ENCODE peak calls at places on chromosomes 12 and 14, in four cellular contexts. One of them, this sample, is unnamed.

GRCh38 chr12:2390133-2390532 is 337.3 kb downstream of the CACNA1C start:
- DNase-seq in IMR-90: no peak
- DNase-seq in adipocyte: no peak
- DNase-seq in hepatocyte: no peak
- DNase-seq in this sample: peak; percentile 8

GRCh38 chr14:89673499-89674225 is 256.6 kb upstream of the FOXN3 start:
- DNase-seq in hepatocyte: peak; percentile 37
- DNase-seq in IMR-90: peak; percentile 66
- DNase-seq in adipocyte: peak; percentile 78
- DNase-seq in this sample: no peak

GRCh38 chr14:23118506-23119361 is at the start of gene CEBPE:
- DNase-seq in hepatocyte: no peak
- DNase-seq in IMR-90: no peak
- DNase-seq in adipocyte: no peak
- DNase-seq in this sample: no peak

GRCh38 chr12:674272-674781 is 11.1 kb upstream of the NINJ2 start:
- DNase-seq in adipocyte: no peak
- DNase-seq in IMR-90: peak; percentile 16
- DNase-seq in hepatocyte: no peak
- DNase-seq in this sample: peak; percentile 38

GRCh38 chr12:132170094-132170636 is 25.9 kb downstream of the NOC4L start:
- DNase-seq in IMR-90: peak; percentile 75
- DNase-seq in hepatocyte: no peak
- DNase-seq in adipocyte: no peak
- DNase-seq in this sample: no peak

GRCh38 chr12:61739925-61740324 is 520.3 kb upstream of the USP15 start:
- DNase-seq in adipocyte: no peak
- DNase-seq in hepatocyte: no peak
- DNase-seq in IMR-90: no peak
- DNase-seq in this sample: no peak

GRCh38 chr12:128818065-128819022 is 5.4 kb downstream of the SLC15A4 start:
- DNase-seq in IMR-90: peak; percentile 43
- DNase-seq in hepatocyte: peak; percentile 34
- DNase-seq in adipocyte: peak; percentile 17
- DNase-seq in this sample: peak; percentile 49

GRCh38 chr12:112480931-112481330 is 62.2 kb downstream of the PTPN11 start:
- DNase-seq in adipocyte: no peak
- DNase-seq in IMR-90: no peak
- DNase-seq in hepatocyte: no peak
- DNase-seq in this sample: no peak

GRCh38 chr14:24032727-24033418 is 18.9 kb upstream of the CARMIL3 start:
- DNase-seq in hepatocyte: no peak
- DNase-seq in adipocyte: peak; percentile 90
- DNase-seq in IMR-90: peak; percentile 79
- DNase-seq in this sample: peak; percentile 96

GRCh38 chr14:46384611-46385010 is 267.0 kb downstream of the RPL10L start:
- DNase-seq in IMR-90: no peak
- DNase-seq in adipocyte: no peak
- DNase-seq in hepatocyte: no peak
- DNase-seq in this sample: no peak

GRCh38 chr14:103045387-103045869 is 11.9 kb downstream of the CDC42BPB start:
- DNase-seq in adipocyte: no peak
- DNase-seq in IMR-90: no peak
- DNase-seq in hepatocyte: no peak
- DNase-seq in this sample: no peak

GRCh38 chr12:96506776-96507175 is 17.4 kb downstream of the CFAP54 start:
- DNase-seq in adipocyte: no peak
- DNase-seq in hepatocyte: no peak
- DNase-seq in IMR-90: no peak
- DNase-seq in this sample: no peak

GRCh38 chr14:97692084-97692483 is 894.9 kb downstream of the VRK1 start:
- DNase-seq in adipocyte: no peak
- DNase-seq in hepatocyte: no peak
- DNase-seq in IMR-90: no peak
- DNase-seq in this sample: no peak

GRCh38 chr14:98937712-98938505 is 334.1 kb downstream of the BCL11B start:
- DNase-seq in IMR-90: no peak
- DNase-seq in hepatocyte: no peak
- DNase-seq in adipocyte: no peak
- DNase-seq in this sample: no peak

GRCh38 chr12:107774349-107775029 is at the start of gene ASCL4:
- DNase-seq in adipocyte: no peak
- DNase-seq in IMR-90: no peak
- DNase-seq in hepatocyte: no peak
- DNase-seq in this sample: no peak

GRCh38 chr12:121060149-121061001 is 21.3 kb upstream of the OASL start:
- DNase-seq in adipocyte: peak; percentile 80
- DNase-seq in hepatocyte: peak; percentile 65
- DNase-seq in IMR-90: peak; percentile 33
- DNase-seq in this sample: peak; percentile 35

GRCh38 chr14:59576332-59577294 is at the start of gene CCDC175:
- DNase-seq in hepatocyte: peak; percentile 96
- DNase-seq in adipocyte: peak; percentile 68
- DNase-seq in IMR-90: peak; percentile 71
- DNase-seq in this sample: peak; percentile 55
- H3K4me3 ChIP-seq in hepatocyte: peak within 1 kb of the TSS; percentile 76
- H3K4me3 ChIP-seq in adipocyte: peak within 1 kb of the TSS; percentile 70
- H3K4me3 ChIP-seq in IMR-90: peak within 1 kb of the TSS; percentile 37
- H3K4me3 ChIP-seq in this sample: peak within 1 kb of the TSS; percentile 28

DNA sequence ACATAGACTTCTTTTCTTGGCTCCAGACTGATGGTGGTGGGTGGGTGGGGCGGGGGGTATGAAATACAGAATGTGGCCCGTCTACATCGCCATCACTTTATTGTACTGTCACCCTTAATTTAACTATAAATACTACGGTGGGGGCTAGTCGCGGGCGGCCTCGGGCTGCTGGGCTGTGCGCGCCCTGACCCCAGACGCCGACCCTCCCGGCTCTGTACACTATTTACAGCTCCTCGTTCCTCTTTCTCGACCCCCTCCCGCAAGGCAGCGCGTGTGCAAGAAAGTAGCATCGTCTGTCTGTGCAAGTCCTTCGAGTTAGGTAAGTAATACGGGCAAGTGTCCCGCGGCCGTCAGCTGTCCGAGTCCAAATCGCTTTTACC is 1.8 kb downstream of the GSC start:
- DNase-seq in hepatocyte: no peak
- DNase-seq in adipocyte: no peak
- DNase-seq in IMR-90: no peak
- DNase-seq in this sample: no peak
- H3K27me3 ChIP-seq in hepatocyte: peaks cover 100% of the 10 kb centered on the region
- H3K27me3 ChIP-seq in adipocyte: no peaks in the 10 kb centered on the region
- H3K27me3 ChIP-seq in IMR-90: peaks cover 70% of the 10 kb centered on the region
- H3K27me3 ChIP-seq in this sample: peaks cover 50% of the 10 kb centered on the region

GRCh38 chr12:130835436-130835835 is 3.6 kb downstream of the STX2 start:
- DNase-seq in hepatocyte: no peak
- DNase-seq in adipocyte: no peak
- DNase-seq in IMR-90: no peak
- DNase-seq in this sample: no peak

GRCh38 chr12:130835011-130835410 is 4.0 kb downstream of the STX2 start:
- DNase-seq in IMR-90: no peak
- DNase-seq in adipocyte: no peak
- DNase-seq in hepatocyte: no peak
- DNase-seq in this sample: no peak

GRCh38 chr12:130839770-130840355 is 813 bp upstream of the STX2 start:
- DNase-seq in adipocyte: no peak
- DNase-seq in IMR-90: no peak
- DNase-seq in hepatocyte: no peak
- DNase-seq in this sample: no peak

GRCh38 chr12:130838951-130839769 is at the start of gene STX2:
- DNase-seq in IMR-90: peak; percentile 74
- DNase-seq in hepatocyte: peak; percentile 93
- DNase-seq in adipocyte: peak; percentile 93
- DNase-seq in this sample: peak; percentile 64

GRCh38 chr12:130838284-130838950 is 633 bp downstream of the STX2 start:
- DNase-seq in hepatocyte: peak; percentile 45
- DNase-seq in adipocyte: peak; percentile 51
- DNase-seq in IMR-90: no peak
- DNase-seq in this sample: no peak
- H3K4me3 ChIP-seq in hepatocyte: peak overlapping the region; percentile 82
- H3K4me3 ChIP-seq in adipocyte: peak overlapping the region; percentile 92
- H3K4me3 ChIP-seq in IMR-90: peak overlapping the region; percentile 96
- H3K4me3 ChIP-seq in this sample: peak overlapping the region; percentile 57

GRCh38 chr12:48280572-48280971 is 70.1 kb downstream of the ZNF641 start:
- DNase-seq in IMR-90: no peak
- DNase-seq in adipocyte: no peak
- DNase-seq in hepatocyte: no peak
- DNase-seq in this sample: no peak

GRCh38 chr12:48279096-48279495 is 71.6 kb downstream of the ZNF641 start:
- DNase-seq in adipocyte: no peak
- DNase-seq in hepatocyte: no peak
- DNase-seq in IMR-90: no peak
- DNase-seq in this sample: no peak

GRCh38 chr12:48279601-48280000 is 71.1 kb downstream of the ZNF641 start:
- DNase-seq in adipocyte: no peak
- DNase-seq in IMR-90: no peak
- DNase-seq in hepatocyte: no peak
- DNase-seq in this sample: no peak

GRCh38 chr12:48285751-48286650 is 64.7 kb downstream of the ZNF641 start:
- DNase-seq in IMR-90: no peak
- DNase-seq in adipocyte: no peak
- DNase-seq in hepatocyte: no peak
- DNase-seq in this sample: no peak

DNA sequence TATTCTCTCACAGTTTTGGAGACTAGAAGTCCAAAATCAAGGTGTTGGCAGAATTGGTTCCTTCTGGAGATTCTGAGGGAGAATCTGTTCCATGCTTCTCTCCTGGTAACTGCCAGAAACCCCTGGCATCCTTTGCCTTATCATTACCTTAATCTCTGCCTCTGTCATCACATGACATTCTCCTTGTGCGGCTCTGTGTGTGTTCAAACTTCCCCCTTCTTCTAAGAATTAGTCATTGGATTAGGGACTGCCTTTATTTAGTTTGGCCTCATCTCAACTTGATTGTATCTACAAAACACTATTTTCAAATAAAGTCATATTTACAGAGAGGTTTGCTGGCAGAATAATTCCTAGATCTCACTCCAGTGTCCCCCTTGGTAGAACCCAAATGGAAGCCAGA is 68.9 kb downstream of the ZNF641 start:
- DNase-seq in hepatocyte: no peak
- DNase-seq in adipocyte: no peak
- DNase-seq in IMR-90: no peak
- DNase-seq in this sample: peak; percentile 27
- H3K27me3 ChIP-seq in hepatocyte: no peaks in the 10 kb centered on the region
- H3K27me3 ChIP-seq in adipocyte: no peaks in the 10 kb centered on the region
- H3K27me3 ChIP-seq in IMR-90: no peaks in the 10 kb centered on the region
- H3K27me3 ChIP-seq in this sample: no peaks in the 10 kb centered on the region

GRCh38 chr14:60651051-60651935 is 2.0 kb upstream of the SIX1 start:
- DNase-seq in IMR-90: no peak
- DNase-seq in hepatocyte: no peak
- DNase-seq in adipocyte: no peak
- DNase-seq in this sample: no peak

GRCh38 chr14:60648169-60648933 is 926 bp downstream of the SIX1 start:
- DNase-seq in adipocyte: peak; percentile 67
- DNase-seq in IMR-90: peak; percentile 28
- DNase-seq in hepatocyte: peak; percentile 19
- DNase-seq in this sample: peak; percentile 13

GRCh38 chr14:60650382-60650961 is 1.2 kb upstream of the SIX1 start:
- DNase-seq in adipocyte: no peak
- DNase-seq in hepatocyte: no peak
- DNase-seq in IMR-90: peak; percentile 34
- DNase-seq in this sample: peak; percentile 22

GRCh38 chr14:60648934-60649814 is at the start of gene SIX1:
- DNase-seq in adipocyte: peak; percentile 97
- DNase-seq in hepatocyte: peak; percentile 84
- DNase-seq in IMR-90: peak; percentile 95
- DNase-seq in this sample: peak; percentile 83

GRCh38 chr14:60649815-60650381 is 621 bp upstream of the SIX1 start:
- DNase-seq in hepatocyte: peak; percentile 15
- DNase-seq in IMR-90: peak; percentile 60
- DNase-seq in adipocyte: peak; percentile 52
- DNase-seq in this sample: peak; percentile 40
- H3K4me3 ChIP-seq in hepatocyte: peak overlapping the region; percentile 50
- H3K4me3 ChIP-seq in IMR-90: peak overlapping the region; percentile 74
- H3K4me3 ChIP-seq in adipocyte: peak overlapping the region; percentile 89
- H3K4me3 ChIP-seq in this sample: peak overlapping the region; percentile 87

GRCh38 chr14:55433880-55434804 is 6.3 kb downstream of the TBPL2 start:
- DNase-seq in adipocyte: no peak
- DNase-seq in hepatocyte: no peak
- DNase-seq in IMR-90: no peak
- DNase-seq in this sample: no peak

GRCh38 chr14:55432628-55433027 is 7.8 kb downstream of the TBPL2 start:
- DNase-seq in adipocyte: no peak
- DNase-seq in IMR-90: no peak
- DNase-seq in hepatocyte: no peak
- DNase-seq in this sample: no peak

GRCh38 chr14:55426881-55427280 is 13.5 kb downstream of the TBPL2 start:
- DNase-seq in IMR-90: no peak
- DNase-seq in adipocyte: no peak
- DNase-seq in hepatocyte: peak; percentile 19
- DNase-seq in this sample: no peak

GRCh38 chr14:55427439-55427838 is 13.0 kb downstream of the TBPL2 start:
- DNase-seq in adipocyte: no peak
- DNase-seq in hepatocyte: peak; percentile 39
- DNase-seq in IMR-90: no peak
- DNase-seq in this sample: peak; percentile 90

GRCh38 chr14:55430024-55430690 is 10.3 kb downstream of the TBPL2 start:
- DNase-seq in IMR-90: peak; percentile 86
- DNase-seq in adipocyte: peak; percentile 88
- DNase-seq in hepatocyte: peak; percentile 87
- DNase-seq in this sample: peak; percentile 95
- H3K27me3 ChIP-seq in IMR-90: peaks cover 6% of the 10 kb centered on the region
- H3K27me3 ChIP-seq in adipocyte: no peaks in the 10 kb centered on the region
- H3K27me3 ChIP-seq in hepatocyte: no peaks in the 10 kb centered on the region
- H3K27me3 ChIP-seq in this sample: no peaks in the 10 kb centered on the region

DNA sequence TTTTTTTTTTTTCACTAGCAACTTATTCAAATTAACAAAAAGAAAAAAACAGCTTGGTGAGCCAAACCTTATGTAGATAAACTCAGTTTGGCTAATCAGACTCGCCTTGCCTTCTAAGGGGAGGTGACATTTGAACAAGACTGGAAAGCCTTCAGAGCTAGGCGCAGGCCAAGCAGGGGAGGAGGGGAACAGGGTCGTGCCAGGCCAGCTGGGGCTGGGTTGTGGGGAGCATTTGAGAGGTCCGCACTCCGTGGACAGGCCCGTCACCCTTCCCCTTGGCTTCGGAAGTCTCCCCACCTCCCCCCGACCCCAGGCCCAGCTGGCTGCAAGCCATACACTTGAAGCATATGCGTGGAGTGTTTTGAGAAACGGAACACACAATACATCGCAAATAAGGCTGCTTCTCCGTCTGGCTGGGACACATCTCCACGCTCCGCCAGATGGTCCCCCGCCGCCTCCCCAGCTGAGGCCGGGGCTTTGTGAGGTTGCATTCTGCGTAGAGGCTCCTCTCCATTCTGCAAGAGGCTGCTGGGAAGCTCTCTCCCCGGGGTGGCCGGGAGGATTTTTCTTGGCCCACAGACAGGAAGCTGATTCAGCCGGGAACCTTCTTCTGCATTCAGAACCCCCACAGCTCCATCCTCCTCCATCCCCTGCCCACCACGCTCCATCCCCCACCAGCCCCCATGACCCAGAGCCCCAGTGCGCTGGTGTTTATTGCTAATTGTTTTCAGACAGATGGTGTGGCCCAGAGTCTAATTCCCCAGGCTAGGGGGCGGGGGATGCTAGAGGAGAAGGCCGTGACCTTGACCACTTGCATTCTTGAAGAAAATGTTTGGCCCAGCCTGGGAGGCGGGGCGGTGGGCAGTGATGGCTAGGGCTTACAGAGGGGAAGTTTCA is 88.2 kb upstream of the NCOR2 start:
- DNase-seq in hepatocyte: peak; percentile 48
- DNase-seq in adipocyte: peak; percentile 90
- DNase-seq in IMR-90: peak; percentile 93
- DNase-seq in this sample: peak; percentile 20
- H3K4me3 ChIP-seq in hepatocyte: no peak overlapping the region
- H3K4me3 ChIP-seq in adipocyte: peak overlapping the region; percentile 70
- H3K4me3 ChIP-seq in IMR-90: no peak overlapping the region
- H3K4me3 ChIP-seq in this sample: no peak overlapping the region

This sample was measured in bronchial epithelial cell.